ENCODE peak calls at places on chromosome 20, in nine cellular contexts. H, Y, T, C, V, X, N, A and O are unnamed samples.

GRCh38 chr20:12079490-12079889 is 161.8 kb downstream of the BTBD3 start:
- DNase-seq in X (no peak), N (no peak), C (no peak), H (no peak), T (no peak), Y (no peak), A (no peak), V (no peak), O (no peak)

GRCh38 chr20:40669692-40670091 is 19.3 kb downstream of the MAFB start:
- DNase-seq in C (no peak), H (no peak), A (no peak), N (no peak), T (no peak), X (no peak), V (no peak), Y (no peak), O (no peak)

GRCh38 chr20:1533059-1533458 is 24.4 kb downstream of the SIRPD start:
- DNase-seq in C (no peak), V (no peak), X (no peak), A (no peak), T (no peak), Y (no peak), N (no peak), H (no peak), O (peak)

GRCh38 chr20:37907677-37908397 is 4.9 kb downstream of the VSTM2L start:
- DNase-seq in T (peak), H (peak), X (peak), A (no peak), Y (peak), C (no peak), N (no peak), V (peak), O (peak)

GRCh38 chr20:49717693-49718092 is 4.0 kb upstream of the B4GALT5 start:
- DNase-seq in H (no peak), C (no peak), X (peak), Y (no peak), A (peak), N (no peak), V (no peak), T (no peak), O (no peak)

GRCh38 chr20:1622450-1622849 is 2.6 kb upstream of the SIRPB1 start:
- DNase-seq in X (no peak), H (no peak), A (peak), T (no peak), V (no peak), C (no peak), N (no peak), Y (no peak), O (no peak)

GRCh38 chr20:15317546-15318242 is 980.3 kb upstream of the FLRT3 start:
- DNase-seq in H (no peak), X (no peak), A (no peak), C (no peak), V (no peak), N (no peak), Y (no peak), T (no peak), O (no peak)

GRCh38 chr20:45704969-45705637 is at the start of gene WFDC10B:
- DNase-seq in T (no peak), N (no peak), A (no peak), H (no peak), C (no peak), X (no peak), V (peak), Y (no peak), O (peak)

GRCh38 chr20:56845546-56846081 is 216.5 kb downstream of the TFAP2C start:
- DNase-seq in H (no peak), X (no peak), N (no peak), A (no peak), T (no peak), C (no peak), Y (no peak), V (no peak), O (no peak)
- H3K4me3 ChIP-seq in H (no peak), X (no peak), N (no peak), A (no peak), T (no peak), C (no peak), Y (no peak), V (no peak), O (no peak)

DNA sequence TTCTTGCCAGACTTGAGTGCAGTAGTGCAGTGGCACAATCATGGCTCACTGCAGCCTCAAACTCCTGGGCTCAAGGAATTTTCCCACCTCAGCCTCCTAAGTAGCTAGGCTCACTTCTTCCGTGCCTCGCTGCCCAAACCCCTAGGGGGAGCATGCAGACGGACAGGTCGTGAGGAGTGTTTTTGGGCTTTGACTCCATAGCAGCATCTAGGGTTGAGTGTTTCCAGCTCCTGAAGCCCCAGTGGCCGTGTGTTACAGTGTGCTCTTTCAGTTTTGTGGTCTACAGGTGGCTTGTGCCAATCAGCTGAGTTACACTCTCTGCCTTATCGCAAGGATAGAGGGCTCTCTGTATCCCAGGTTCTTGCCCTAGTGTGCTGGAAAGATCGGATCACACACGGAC is 33.4 kb downstream of the NCOA3 start:
- DNase-seq in Y (no peak), X (no peak), T (no peak), C (no peak), A (no peak), V (no peak), H (no peak), N (no peak), O (no peak)
- TF ChIP-seq CTCF in Y (peak), X (no peak), T (no peak), C (no peak), A (no peak), V (no peak), H (peak), N (no peak), O (peak)

GRCh38 chr20:58238490-58238889 is 10.0 kb upstream of the ANKRD60 start:
- DNase-seq in Y (peak), V (no peak), T (peak), H (no peak), N (no peak), X (no peak), A (no peak), C (no peak), O (no peak)

GRCh38 chr20:58239216-58239615 is 10.8 kb upstream of the ANKRD60 start:
- DNase-seq in H (no peak), T (no peak), C (no peak), N (no peak), V (no peak), A (no peak), Y (peak), X (no peak), O (no peak)

GRCh38 chr20:58236612-58237317 is 8.3 kb upstream of the ANKRD60 start:
- DNase-seq in X (peak), C (peak), T (peak), V (peak), A (peak), H (peak), N (peak), Y (peak), O (peak)

GRCh38 chr20:58235010-58235409 is 6.6 kb upstream of the ANKRD60 start:
- DNase-seq in V (no peak), C (no peak), T (no peak), Y (no peak), A (no peak), N (no peak), X (no peak), H (no peak), O (no peak)

DNA sequence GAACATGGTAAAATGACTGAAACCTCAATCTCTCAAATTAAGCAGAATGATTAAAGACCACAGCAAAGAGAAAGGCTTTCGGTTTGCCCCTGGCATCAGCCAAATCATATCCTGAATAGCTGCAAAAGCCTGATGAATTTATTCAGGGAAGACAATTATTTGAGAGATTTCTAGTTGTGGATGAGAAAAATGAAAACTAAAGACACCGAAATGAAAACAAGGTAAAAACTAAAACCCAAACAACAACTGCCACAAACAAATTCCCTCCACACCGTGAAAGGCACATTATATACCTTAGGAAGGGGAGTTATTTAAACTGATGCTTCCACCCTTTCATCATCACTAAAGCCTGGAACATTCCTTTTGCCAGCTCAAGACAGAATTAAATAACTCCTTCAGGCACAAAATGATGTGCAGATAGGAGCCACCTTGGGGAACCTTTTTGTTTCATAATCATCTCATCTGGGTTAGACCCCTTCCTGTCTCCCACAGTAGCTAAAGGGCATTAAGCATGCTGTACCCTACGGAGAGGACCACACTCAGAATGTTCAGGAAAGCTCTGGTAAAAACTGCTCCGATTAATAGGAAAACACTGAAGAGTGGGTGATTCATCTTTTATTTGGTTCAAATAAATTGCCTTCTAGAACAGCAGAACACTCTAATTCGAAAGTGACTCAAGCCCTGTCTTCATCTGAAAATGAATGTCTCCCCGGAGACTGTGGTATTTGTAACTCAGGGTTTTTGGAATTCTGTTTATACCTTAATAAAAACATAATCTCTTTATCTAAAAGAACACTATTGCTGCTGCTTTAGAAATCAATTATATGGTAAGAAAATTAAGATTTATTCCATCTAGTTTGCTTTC is 9.1 kb upstream of the ANKRD60 start:
- DNase-seq in Y (peak), V (no peak), C (no peak), X (peak), T (no peak), H (peak), A (no peak), N (no peak), O (peak)
- H3K4me3 ChIP-seq in Y (no peak), V (no peak), C (no peak), X (peak), T (no peak), H (peak), A (no peak), N (no peak), O (peak)

DNA sequence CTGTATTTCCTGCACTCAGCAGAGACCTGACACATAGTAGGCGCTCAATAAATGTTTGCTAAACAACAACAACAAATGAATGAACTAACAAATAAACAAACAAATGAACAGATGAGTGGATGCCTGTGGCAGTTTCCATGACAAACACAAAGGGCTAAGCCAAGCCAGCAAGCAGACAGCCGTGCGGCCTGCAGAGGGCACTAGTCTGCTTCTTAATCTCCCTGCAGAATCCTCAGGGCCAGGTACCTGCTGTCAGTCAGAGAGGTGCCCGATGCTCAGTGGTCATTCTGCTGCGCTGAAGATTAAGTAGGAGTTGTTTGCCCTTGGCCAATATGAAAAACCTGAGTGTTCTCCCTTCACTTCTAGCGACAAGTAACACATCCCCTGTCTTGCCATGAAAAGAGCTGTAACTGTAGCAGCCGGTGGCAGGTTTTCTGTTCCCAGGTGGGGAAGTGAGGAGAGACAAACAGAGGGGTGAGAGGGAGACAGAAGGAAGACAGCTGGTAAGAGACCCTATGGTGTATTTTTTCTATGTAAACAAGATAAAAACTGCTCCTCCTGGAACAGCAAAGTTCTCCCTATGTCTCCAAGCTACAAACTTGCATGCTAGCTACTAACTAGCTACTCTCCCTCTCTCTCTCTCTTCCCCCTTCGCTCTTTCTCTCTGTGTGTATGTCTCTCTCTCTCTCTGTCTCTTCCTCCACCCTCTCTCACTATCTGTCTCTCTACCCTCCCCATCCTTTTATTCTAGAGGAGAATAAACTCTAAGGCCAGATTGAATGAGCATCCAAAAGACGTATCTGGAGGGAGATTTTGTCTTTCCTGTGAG is at the start of gene MC3R:
- DNase-seq in H (peak), V (peak), N (no peak), X (peak), Y (peak), T (peak), A (peak), C (no peak), O (peak)
- TF ChIP-seq CTCF in H (peak), V (peak), N (no peak), X (peak), Y (peak), T (peak), A (peak), C (peak), O (peak)

GRCh38 chr20:33507461-33507860 is 17.6 kb downstream of the CBFA2T2 start:
- DNase-seq in V (no peak), C (no peak), A (no peak), N (no peak), T (no peak), X (no peak), H (no peak), Y (no peak), O (no peak)
- H3K4me3 ChIP-seq in V (no peak), C (no peak), A (no peak), N (no peak), T (no peak), X (no peak), H (no peak), Y (no peak), O (no peak)

GRCh38 chr20:36542019-36542488 is 735 bp downstream of the MYL9 start:
- DNase-seq in X (peak), H (no peak), C (no peak), Y (peak), A (no peak), V (no peak), T (peak), N (peak), O (peak)
- TF ChIP-seq CTCF in X (peak), H (peak), C (peak), Y (peak), A (no peak), V (peak), T (peak), N (no peak), O (peak)